ENCODE peak calls at places on chromosomes 2 and 18, in ten cellular contexts. O, I, J, R, K, C, B, Q, S and A are unnamed samples.

GRCh38 chr2:118539290-118539689 is 308.2 kb downstream of the EN1 start:
- DNase-seq in O (no peak), I (no peak), J (peak), R (no peak), K (no peak), C (no peak), B (no peak), Q (no peak), S (peak), A (peak)

GRCh38 chr2:9071032-9071431 is 67.5 kb upstream of the MBOAT2 start:
- DNase-seq in O (no peak), I (no peak), J (no peak), R (peak), K (no peak), C (peak), B (no peak), Q (no peak), S (no peak), A (no peak)

GRCh38 chr2:42268528-42269151 is 92.4 kb downstream of the COX7A2L start:
- DNase-seq in O (no peak), I (no peak), J (no peak), R (no peak), K (no peak), C (peak), B (no peak), Q (no peak), S (no peak), A (no peak)

GRCh38 chr2:111156529-111156928 is 35.8 kb downstream of the BCL2L11 start:
- DNase-seq in O (no peak), I (no peak), J (no peak), R (no peak), K (no peak), C (no peak), B (no peak), Q (no peak), S (no peak), A (no peak)

GRCh38 chr2:167750675-167751074 is 496.7 kb downstream of the STK39 start:
- DNase-seq in O (no peak), I (no peak), J (no peak), R (no peak), K (no peak), C (no peak), B (no peak), Q (no peak), S (peak), A (peak)

GRCh38 chr2:232367591-232368233 is 10.8 kb upstream of the ALPP start:
- DNase-seq in O (no peak), I (no peak), J (no peak), R (no peak), K (peak), C (no peak), B (no peak), Q (no peak), S (no peak), A (no peak)

GRCh38 chr2:160353166-160353565 is 140.4 kb downstream of the RBMS1 start:
- DNase-seq in O (no peak), I (no peak), J (no peak), R (no peak), K (peak), C (no peak), B (no peak), Q (no peak), S (no peak), A (peak)

GRCh38 chr18:56709463-56709862 is 58.3 kb downstream of the WDR7 start:
- DNase-seq in O (no peak), I (no peak), J (no peak), R (no peak), K (peak), C (peak), B (no peak), Q (no peak), S (no peak), A (peak)

GRCh38 chr2:8475349-8476045 is 206.4 kb upstream of the ID2 start:
- DNase-seq in O (no peak), I (no peak), J (no peak), R (peak), K (no peak), C (no peak), B (no peak), Q (no peak), S (no peak), A (no peak)

GRCh38 chr18:12770469-12771219 is 67.8 kb downstream of the PSMG2 start:
- DNase-seq in O (no peak), I (no peak), J (no peak), R (no peak), K (no peak), C (no peak), B (no peak), Q (no peak), S (no peak), A (no peak)

GRCh38 chr18:4455113-4455811 is at the start of gene DLGAP1:
- DNase-seq in O (peak), I (peak), J (peak), R (no peak), K (peak), C (peak), B (peak), Q (no peak), S (peak), A (peak)

GRCh38 chr2:188456114-188456909 is 164.6 kb downstream of the GULP1 start:
- DNase-seq in O (no peak), I (no peak), J (no peak), R (no peak), K (no peak), C (no peak), B (no peak), Q (no peak), S (no peak), A (peak)